ENCODE peak calls at places on chromosome 18, in five cellular contexts. One of them, this sample, is unnamed.

GRCh38 chr18:30992231-30992630 is 50.3 kb downstream of the DSC3 start:
- DNase-seq in sigmoid colon: no peak
- DNase-seq in AG08396: no peak
- DNase-seq in H9: no peak
- DNase-seq in H1: no peak
- DNase-seq in this sample: peak; percentile 52

GRCh38 chr18:48132993-48133674 is 202.7 kb upstream of the SMAD2 start:
- DNase-seq in H9: no peak
- DNase-seq in H1: no peak
- DNase-seq in AG08396: no peak
- DNase-seq in sigmoid colon: no peak
- DNase-seq in this sample: no peak

GRCh38 chr18:60372598-60372997 is at the start of gene MC4R:
- DNase-seq in H9: peak; percentile 42
- DNase-seq in AG08396: peak; percentile 29
- DNase-seq in H1: no peak
- DNase-seq in sigmoid colon: no peak
- DNase-seq in this sample: no peak

GRCh38 chr18:12543697-12544096 is 114.2 kb downstream of the SPIRE1 start:
- DNase-seq in H1: no peak
- DNase-seq in AG08396: no peak
- DNase-seq in H9: no peak
- DNase-seq in sigmoid colon: no peak
- DNase-seq in this sample: no peak

GRCh38 chr18:36692909-36693308 is 135.9 kb downstream of the TPGS2 start:
- DNase-seq in AG08396: peak; percentile 48
- DNase-seq in H9: no peak
- DNase-seq in sigmoid colon: no peak
- DNase-seq in H1: no peak
- DNase-seq in this sample: no peak

GRCh38 chr18:36402765-36403396 is 105.4 kb downstream of the FHOD3 start:
- DNase-seq in sigmoid colon: peak; percentile 78
- DNase-seq in AG08396: peak; percentile 27
- DNase-seq in H1: no peak
- DNase-seq in H9: peak; percentile 61
- DNase-seq in this sample: no peak

GRCh38 chr18:3857544-3857943 is 407.6 kb downstream of the TGIF1 start:
- DNase-seq in H9: no peak
- DNase-seq in H1: no peak
- DNase-seq in AG08396: no peak
- DNase-seq in sigmoid colon: no peak
- DNase-seq in this sample: no peak

GRCh38 chr18:78716022-78716421 is 263.6 kb upstream of the SALL3 start:
- DNase-seq in H9: no peak
- DNase-seq in H1: no peak
- DNase-seq in AG08396: no peak
- DNase-seq in sigmoid colon: peak; percentile 17
- DNase-seq in this sample: no peak

GRCh38 chr18:474416-474815 is 26.1 kb downstream of the COLEC12 start:
- DNase-seq in H1: no peak
- DNase-seq in sigmoid colon: no peak
- DNase-seq in AG08396: no peak
- DNase-seq in H9: no peak
- DNase-seq in this sample: no peak

GRCh38 chr18:61833387-61833786 is 59.4 kb downstream of the RNF152 start:
- DNase-seq in sigmoid colon: no peak
- DNase-seq in H1: no peak
- DNase-seq in H9: no peak
- DNase-seq in AG08396: peak; percentile 29
- DNase-seq in this sample: no peak

GRCh38 chr18:23257153-23257552 is 121.9 kb downstream of the CABLES1 start:
- DNase-seq in H1: no peak
- DNase-seq in H9: no peak
- DNase-seq in AG08396: no peak
- DNase-seq in sigmoid colon: no peak
- DNase-seq in this sample: no peak

GRCh38 chr18:55593888-55594287 is 5.9 kb upstream of the TCF4 start:
- DNase-seq in AG08396: no peak
- DNase-seq in H1: no peak
- DNase-seq in sigmoid colon: no peak
- DNase-seq in H9: no peak
- DNase-seq in this sample: no peak

GRCh38 chr18:39835303-39836030 is 2119.6 kb upstream of the PIK3C3 start:
- DNase-seq in H1: no peak
- DNase-seq in H9: no peak
- DNase-seq in sigmoid colon: no peak
- DNase-seq in AG08396: no peak
- DNase-seq in this sample: no peak

GRCh38 chr18:58996131-58996632 is 131.5 kb downstream of the ZNF532 start:
- DNase-seq in H1: no peak
- DNase-seq in sigmoid colon: no peak
- DNase-seq in AG08396: no peak
- DNase-seq in H9: no peak
- DNase-seq in this sample: no peak

GRCh38 chr18:49019446-49020045 is 68.8 kb upstream of the SMAD7 start:
- DNase-seq in H9: no peak
- DNase-seq in H1: no peak
- DNase-seq in sigmoid colon: no peak
- DNase-seq in AG08396: no peak
- DNase-seq in this sample: no peak

GRCh38 chr18:21439453-21439852 is 161.1 kb downstream of the ESCO1 start:
- DNase-seq in sigmoid colon: no peak
- DNase-seq in AG08396: peak; percentile 35
- DNase-seq in H1: no peak
- DNase-seq in H9: no peak
- DNase-seq in this sample: no peak

GRCh38 chr18:3710712-3711269 is 260.8 kb downstream of the TGIF1 start:
- DNase-seq in sigmoid colon: no peak
- DNase-seq in AG08396: no peak
- DNase-seq in H1: no peak
- DNase-seq in H9: no peak
- DNase-seq in this sample: no peak

GRCh38 chr18:69217271-69217670 is 183.4 kb upstream of the DOK6 start:
- DNase-seq in H1: no peak
- DNase-seq in sigmoid colon: no peak
- DNase-seq in H9: no peak
- DNase-seq in AG08396: no peak
- DNase-seq in this sample: no peak

GRCh38 chr18:77098554-77099174 is 33.9 kb downstream of the MBP start:
- DNase-seq in AG08396: no peak
- DNase-seq in H9: no peak
- DNase-seq in sigmoid colon: no peak
- DNase-seq in H1: no peak
- DNase-seq in this sample: no peak

GRCh38 chr18:302097-302496 is 34.2 kb upstream of the THOC1 start:
- DNase-seq in H9: no peak
- DNase-seq in sigmoid colon: no peak
- DNase-seq in H1: no peak
- DNase-seq in AG08396: no peak
- DNase-seq in this sample: no peak

GRCh38 chr18:45654677-45655076 is 39.4 kb downstream of the SLC14A2 start:
- DNase-seq in H1: no peak
- DNase-seq in AG08396: no peak
- DNase-seq in H9: no peak
- DNase-seq in sigmoid colon: no peak
- DNase-seq in this sample: no peak

GRCh38 chr18:79484661-79485621 is 89.2 kb downstream of the NFATC1 start:
- DNase-seq in AG08396: peak; percentile 91
- DNase-seq in sigmoid colon: peak; percentile 71
- DNase-seq in H1: no peak
- DNase-seq in H9: no peak
- DNase-seq in this sample: peak; percentile 58

GRCh38 chr18:63109789-63110188 is 209.8 kb downstream of the BCL2 start:
- DNase-seq in H1: no peak
- DNase-seq in H9: no peak
- DNase-seq in AG08396: no peak
- DNase-seq in sigmoid colon: no peak
- DNase-seq in this sample: no peak

GRCh38 chr18:31679133-31679731 is 5.1 kb downstream of the B4GALT6 start:
- DNase-seq in sigmoid colon: no peak
- DNase-seq in AG08396: no peak
- DNase-seq in H9: no peak
- DNase-seq in H1: no peak
- DNase-seq in this sample: no peak

GRCh38 chr18:27769152-27769551 is 407.8 kb downstream of the CDH2 start:
- DNase-seq in AG08396: no peak
- DNase-seq in H1: no peak
- DNase-seq in H9: no peak
- DNase-seq in sigmoid colon: no peak
- DNase-seq in this sample: no peak

GRCh38 chr18:77095356-77096030 is 37.1 kb downstream of the MBP start:
- DNase-seq in AG08396: no peak
- DNase-seq in H1: no peak
- DNase-seq in H9: no peak
- DNase-seq in sigmoid colon: peak; percentile 83
- DNase-seq in this sample: no peak

GRCh38 chr18:78918707-78919106 is 60.9 kb upstream of the SALL3 start:
- DNase-seq in H1: no peak
- DNase-seq in sigmoid colon: peak; percentile 39
- DNase-seq in AG08396: no peak
- DNase-seq in H9: no peak
- DNase-seq in this sample: no peak

GRCh38 chr18:36314754-36315153 is 17.2 kb downstream of the FHOD3 start:
- DNase-seq in H1: peak; percentile 22
- DNase-seq in H9: peak; percentile 3
- DNase-seq in AG08396: no peak
- DNase-seq in sigmoid colon: no peak
- DNase-seq in this sample: no peak

GRCh38 chr18:13176847-13177246 is 41.7 kb upstream of the LDLRAD4 start:
- DNase-seq in H1: no peak
- DNase-seq in H9: no peak
- DNase-seq in sigmoid colon: no peak
- DNase-seq in AG08396: no peak
- DNase-seq in this sample: no peak

GRCh38 chr18:58180172-58180571 is 136.1 kb downstream of the NEDD4L start:
- DNase-seq in H1: no peak
- DNase-seq in H9: no peak
- DNase-seq in sigmoid colon: no peak
- DNase-seq in AG08396: no peak
- DNase-seq in this sample: no peak

GRCh38 chr18:23277399-23277798 is 142.1 kb downstream of the CABLES1 start:
- DNase-seq in H1: no peak
- DNase-seq in H9: no peak
- DNase-seq in AG08396: no peak
- DNase-seq in sigmoid colon: no peak
- DNase-seq in this sample: no peak

GRCh38 chr18:3264362-3264761 is 2.4 kb downstream of the MYL12B start:
- DNase-seq in H1: no peak
- DNase-seq in AG08396: no peak
- DNase-seq in H9: no peak
- DNase-seq in sigmoid colon: no peak
- DNase-seq in this sample: no peak

GRCh38 chr18:8507361-8507760 is 101.9 kb upstream of the RAB12 start:
- DNase-seq in AG08396: no peak
- DNase-seq in H1: peak; percentile 46
- DNase-seq in H9: no peak
- DNase-seq in sigmoid colon: peak; percentile 37
- DNase-seq in this sample: no peak

GRCh38 chr18:80023173-80023572 is 11.1 kb upstream of the RBFA start:
- DNase-seq in AG08396: no peak
- DNase-seq in H9: no peak
- DNase-seq in H1: peak; percentile 80
- DNase-seq in sigmoid colon: no peak
- DNase-seq in this sample: no peak

GRCh38 chr18:49725809-49726514 is 87.4 kb downstream of the ACAA2 start:
- DNase-seq in H9: peak; percentile 92
- DNase-seq in AG08396: peak; percentile 92
- DNase-seq in sigmoid colon: peak; percentile 91
- DNase-seq in H1: peak; percentile 72
- DNase-seq in this sample: no peak

GRCh38 chr18:3400567-3401296 is 49.2 kb upstream of the TGIF1 start:
- DNase-seq in H1: no peak
- DNase-seq in sigmoid colon: no peak
- DNase-seq in H9: no peak
- DNase-seq in AG08396: no peak
- DNase-seq in this sample: no peak

This sample was measured in RWPE2.